ENCODE peak calls at places on chromosomes 6 and 20, in eight cellular contexts. G is stimulated activated CD8-positive, alpha-beta memory T cell treated with anti-CD3 and anti-CD28 coated beads, Interleukin-2, amount 100 ng/mL, for 48 hours; N is memory B cell; F is AG04449; E is foreskin keratinocyte; M is Panc1; W is heart left ventricle; J is HT1080. Z is an unnamed sample.

GRCh38 chr6:79416931-79417330 is 120.3 kb downstream of the LCA5 start:
- DNase-seq in M (no peak), G (no peak), F (no peak), N (no peak), E (no peak), J (no peak), W (no peak), Z (no peak)

GRCh38 chr6:129552413-129552812 is 157.6 kb downstream of the ARHGAP18 start:
- DNase-seq in M (no peak), G (no peak), N (no peak), J (no peak), W (no peak), F (no peak), E (no peak), Z (no peak)

GRCh38 chr20:25036331-25036936 is 21.5 kb downstream of the ACSS1 start:
- DNase-seq in W (no peak), N (no peak), E (no peak), F (no peak), G (no peak), M (no peak), J (no peak), Z (peak)

GRCh38 chr6:12890171-12890790 is 173.7 kb downstream of the PHACTR1 start:
- DNase-seq in W (no peak), G (no peak), E (no peak), F (no peak), M (no peak), N (no peak), J (no peak), Z (no peak)

GRCh38 chr20:35583636-35584560 is 31.7 kb upstream of the SPAG4 start:
- DNase-seq in W (no peak), G (no peak), J (no peak), E (no peak), M (no peak), N (no peak), F (no peak), Z (no peak)

GRCh38 chr6:116015983-116016382 is 44.7 kb downstream of the FRK start:
- DNase-seq in G (no peak), E (no peak), M (no peak), W (no peak), N (no peak), F (no peak), J (no peak), Z (no peak)

GRCh38 chr20:46230811-46231282 is 77.5 kb downstream of the CDH22 start:
- DNase-seq in E (no peak), M (no peak), G (no peak), J (peak), W (no peak), F (no peak), N (no peak), Z (no peak)

GRCh38 chr6:9464583-9464982 is 950.3 kb downstream of the TFAP2A start:
- DNase-seq in J (no peak), F (no peak), G (no peak), E (no peak), N (no peak), W (no peak), M (no peak), Z (no peak)

GRCh38 chr20:19757973-19758887 is at the start of gene RIN2:
- DNase-seq in M (peak), E (peak), F (no peak), J (peak), N (peak), G (no peak), W (peak), Z (no peak)

GRCh38 chr20:32160341-32160740 is 47.2 kb downstream of the PLAGL2 start:
- DNase-seq in M (no peak), F (no peak), E (no peak), J (no peak), W (no peak), G (no peak), N (no peak), Z (no peak)

GRCh38 chr6:105430685-105431084 is 27.8 kb upstream of the PREP start:
- DNase-seq in W (no peak), G (no peak), M (no peak), E (no peak), J (no peak), F (no peak), N (no peak), Z (no peak)

GRCh38 chr6:100810015-100810414 is 71.1 kb downstream of the ASCC3 start:
- DNase-seq in F (no peak), G (no peak), W (no peak), N (no peak), M (no peak), E (no peak), J (no peak), Z (no peak)

GRCh38 chr6:85419046-85419759 is 30.7 kb upstream of the NT5E start:
- DNase-seq in M (no peak), F (no peak), E (no peak), N (peak), J (no peak), W (no peak), G (no peak), Z (no peak)

GRCh38 chr6:106748547-106749207 is 119.3 kb downstream of the QRSL1 start:
- DNase-seq in N (no peak), J (no peak), W (no peak), F (no peak), M (no peak), G (no peak), E (no peak), Z (no peak)

GRCh38 chr6:138441965-138442364 is 37.9 kb downstream of the HEBP2 start:
- DNase-seq in J (no peak), N (no peak), M (no peak), E (no peak), G (no peak), F (no peak), W (no peak), Z (no peak)

GRCh38 chr20:53735536-53736050 is 142.0 kb upstream of the ZNF217 start:
- DNase-seq in N (no peak), G (no peak), E (peak), M (peak), J (peak), F (peak), W (no peak), Z (no peak)

GRCh38 chr20:57458400-57459160 is 66.4 kb downstream of the CTCFL start:
- DNase-seq in J (no peak), W (no peak), G (no peak), F (no peak), M (no peak), N (no peak), E (no peak), Z (no peak)

GRCh38 chr6:120534954-120535353 is 799.3 kb downstream of the TBC1D32 start:
- DNase-seq in W (no peak), G (no peak), E (no peak), F (no peak), J (no peak), N (no peak), M (no peak), Z (no peak)

GRCh38 chr20:51116765-51117686 is 94.1 kb upstream of the KCNG1 start:
- DNase-seq in M (no peak), W (no peak), N (no peak), E (no peak), F (no peak), J (peak), G (no peak), Z (no peak)

GRCh38 chr20:3687655-3688054 is 5.8 kb upstream of the ADAM33 start:
- DNase-seq in G (no peak), W (peak), N (no peak), F (no peak), E (no peak), J (peak), M (no peak), Z (no peak)

GRCh38 chr6:118597636-118598035 is 49.5 kb downstream of the PLN start:
- DNase-seq in N (no peak), J (no peak), M (no peak), G (no peak), W (no peak), F (no peak), E (no peak), Z (no peak)

GRCh38 chr20:58587467-58587866 is 63.6 kb upstream of the STX16 start:
- DNase-seq in J (no peak), W (no peak), M (no peak), N (no peak), G (no peak), F (no peak), E (no peak), Z (no peak)

GRCh38 chr6:158037771-158038170 is 56.1 kb downstream of the SYNJ2 start:
- DNase-seq in E (no peak), J (no peak), G (no peak), N (no peak), W (no peak), M (no peak), F (no peak), Z (no peak)

GRCh38 chr6:27332692-27333641 is 20.9 kb upstream of the POM121L2 start:
- DNase-seq in E (peak), J (peak), W (no peak), N (no peak), F (peak), M (peak), G (peak), Z (peak)

GRCh38 chr6:122996797-122997520 is 924 bp downstream of the CLVS2 start:
- DNase-seq in E (no peak), F (no peak), W (no peak), M (no peak), N (no peak), J (no peak), G (no peak), Z (no peak)

GRCh38 chr20:53276143-53276542 is 304.0 kb downstream of the TSHZ2 start:
- DNase-seq in M (no peak), J (no peak), E (no peak), F (no peak), G (no peak), N (no peak), W (no peak), Z (no peak)

GRCh38 chr6:81204741-81205140 is 547.7 kb downstream of the TENT5A start:
- DNase-seq in F (peak), J (peak), M (no peak), E (no peak), W (no peak), G (no peak), N (no peak), Z (peak)

GRCh38 chr20:40359127-40359892 is 329.7 kb downstream of the MAFB start:
- DNase-seq in W (no peak), M (no peak), F (no peak), G (no peak), J (no peak), E (no peak), N (no peak), Z (no peak)

GRCh38 chr6:110741517-110741916 is 73.8 kb downstream of the CDK19 start:
- DNase-seq in M (no peak), E (no peak), G (no peak), W (no peak), J (no peak), N (no peak), F (no peak), Z (no peak)

GRCh38 chr6:63451238-63451637 is 121.0 kb upstream of the LOC128125822 start:
- DNase-seq in E (no peak), J (no peak), W (no peak), F (no peak), G (no peak), N (no peak), M (no peak), Z (no peak)

GRCh38 chr6:1131285-1132079 is 180.4 kb upstream of the FOXQ1 start:
- DNase-seq in W (no peak), F (peak), J (peak), N (no peak), E (peak), G (no peak), M (no peak), Z (peak)

GRCh38 chr6:11110921-11111768 is at the start of gene ERVFRD-1:
- DNase-seq in G (no peak), F (no peak), M (no peak), E (no peak), J (no peak), N (no peak), W (no peak), Z (no peak)

GRCh38 chr20:22827916-22828315 is 207.2 kb upstream of the SSTR4 start:
- DNase-seq in N (no peak), J (no peak), W (no peak), F (no peak), E (peak), G (no peak), M (no peak), Z (no peak)

GRCh38 chr6:38901802-38902522 is 146.6 kb upstream of the GLP1R start:
- DNase-seq in F (no peak), E (no peak), N (no peak), M (no peak), J (no peak), G (no peak), W (no peak), Z (no peak)

GRCh38 chr6:166562726-166563125 is 23.8 kb downstream of the RAMACL start:
- DNase-seq in N (no peak), M (no peak), E (no peak), W (no peak), F (no peak), G (no peak), J (no peak), Z (no peak)

GRCh38 chr6:137981758-137982157 is 114.7 kb downstream of the TNFAIP3 start:
- DNase-seq in N (no peak), G (no peak), F (no peak), E (no peak), W (no peak), J (no peak), M (no peak), Z (no peak)

GRCh38 chr20:32682508-32682987 is 8.8 kb upstream of the C20orf203 start:
- DNase-seq in J (no peak), F (no peak), G (no peak), N (no peak), W (no peak), M (no peak), E (no peak), Z (no peak)